ENCODE peak calls at places on chromosomes 1 and 21, in seven cellular contexts. A is astrocyte of the spinal cord; L is substantia nigra; O is A172; E is WTC11; P is A549; K is stimulated activated CD8-positive, alpha-beta memory T cell treated with anti-CD3 and anti-CD28 coated beads, Interleukin-4, amount 100 ng/mL, for 1 hour. M is an unnamed sample.
A peak's percentile ranks its signal among the peaks of the same experiment; 100 is the strongest.

GRCh38 chr1:16125088-16125470 is 30.8 kb downstream of the EPHA2 start:
- DNase-seq in E (no peak), P (no peak), O (no peak), A (no peak), L (no peak), K (no peak), M (no peak)

GRCh38 chr1:159918041-159918917 is 7.0 kb downstream of the TAGLN2 start:
- DNase-seq in E (peak; percentile 1), L (no peak), K (no peak), P (no peak), A (no peak), O (no peak), M (no peak)

GRCh38 chr21:14545906-14546480 is at the start of gene SAMSN1:
- DNase-seq in A (no peak), K (no peak), O (no peak), E (no peak), L (no peak), P (no peak), M (no peak)

GRCh38 chr1:25556791-25557476 is 13.5 kb downstream of the LDLRAP1 start:
- DNase-seq in K (no peak), L (no peak), A (no peak), E (no peak), O (peak; percentile 62), P (peak; percentile 14), M (no peak)

GRCh38 chr21:41970099-41970391 is 16.2 kb upstream of the C2CD2 start:
- DNase-seq in K (no peak), L (no peak), P (no peak), O (no peak), A (no peak), E (no peak), M (no peak)

GRCh38 chr1:31583995-31584868 is 7.9 kb downstream of the TINAGL1 start:
- DNase-seq in O (no peak), A (peak; percentile 57), K (no peak), L (peak; percentile 14), E (no peak), P (no peak), M (no peak)

GRCh38 chr1:197101920-197102319 is 34.9 kb upstream of the F13B start:
- DNase-seq in K (no peak), E (no peak), O (no peak), P (no peak), L (no peak), A (no peak), M (no peak)

GRCh38 chr1:68128157-68128556 is 77.7 kb upstream of the DIRAS3 start:
- DNase-seq in K (no peak), P (no peak), E (no peak), O (peak; percentile 48), A (peak; percentile 81), L (no peak), M (no peak)

GRCh38 chr1:211605034-211605433 is 26.1 kb upstream of the SLC30A1 start:
- DNase-seq in E (no peak), K (no peak), P (no peak), A (no peak), L (no peak), O (no peak), M (no peak)

GRCh38 chr21:46040707-46041106 is 57.2 kb upstream of the COL6A2 start:
- DNase-seq in O (peak; percentile 33), E (no peak), K (no peak), A (no peak), L (no peak), P (no peak), M (no peak)

GRCh38 chr1:231750818-231751623 is 124.4 kb downstream of the DISC1 start:
- DNase-seq in L (no peak), A (no peak), E (no peak), O (no peak), P (no peak), K (no peak), M (no peak)

GRCh38 chr21:29499229-29499628 is 200.5 kb downstream of the BACH1 start:
- DNase-seq in O (no peak), E (no peak), A (no peak), L (no peak), K (no peak), P (no peak), M (no peak)

GRCh38 chr1:82348487-82348886 is 547.8 kb downstream of the ADGRL2 start:
- DNase-seq in E (no peak), K (no peak), P (no peak), A (no peak), L (no peak), O (no peak), M (no peak)

GRCh38 chr1:176515310-176515709 is 52.3 kb downstream of the PAPPA2 start:
- DNase-seq in L (no peak), E (no peak), O (peak; percentile 95), P (peak; percentile 44), A (peak; percentile 55), K (no peak), M (no peak)

GRCh38 chr1:96887501-96887900 is 165.9 kb downstream of the PTBP2 start:
- DNase-seq in O (no peak), P (no peak), E (no peak), A (no peak), K (no peak), L (no peak), M (no peak)

GRCh38 chr1:207967703-207968102 is 56.8 kb upstream of the CD34 start:
- DNase-seq in P (no peak), E (no peak), K (no peak), L (no peak), O (no peak), A (no peak), M (no peak)

GRCh38 chr1:180131510-180131909 is 23.2 kb upstream of the QSOX1 start:
- DNase-seq in E (no peak), P (peak; percentile 24), O (no peak), K (no peak), A (peak; percentile 80), L (no peak), M (no peak)

GRCh38 chr1:159775716-159776115 is 5.0 kb upstream of the DUSP23 start:
- DNase-seq in O (peak; percentile 48), L (no peak), A (no peak), P (no peak), K (no peak), E (no peak), M (no peak)

GRCh38 chr1:24955161-24955560 is 25.1 kb upstream of the RUNX3 start:
- DNase-seq in P (no peak), O (peak; percentile 79), L (no peak), A (peak; percentile 62), K (no peak), E (no peak), M (no peak)

GRCh38 chr1:227429447-227430359 is 111.4 kb upstream of the CDC42BPA start:
- DNase-seq in O (peak; percentile 65), E (no peak), P (peak; percentile 57), A (peak; percentile 58), K (no peak), L (no peak), M (no peak)

GRCh38 chr1:200240655-200241054 is 169.2 kb downstream of the ZNF281 start:
- DNase-seq in A (no peak), P (no peak), E (no peak), O (no peak), K (no peak), L (no peak), M (no peak)

GRCh38 chr1:45002650-45003645 is 8.2 kb downstream of the HECTD3 start:
- DNase-seq in P (no peak), E (no peak), A (no peak), L (no peak), O (no peak), K (no peak), M (no peak)

GRCh38 chr1:154420172-154420571 is 15.0 kb downstream of the IL6R start:
- DNase-seq in A (peak; percentile 95), E (no peak), P (peak; percentile 86), K (no peak), O (peak; percentile 98), L (peak; percentile 46), M (peak; percentile 66)

M was measured in occipital lobe.